ENCODE peak calls at places on chromosomes 11 and 22, in five cellular contexts. M is small intestine; L is stomach; U is GM03348; Q is naive thymus-derived CD8-positive, alpha-beta T cell. R is an unnamed sample.

GRCh38 chr11:88175004-88175706 is at the start of gene RAB38:
- DNase-seq in M (peak), Q (peak), U (peak), L (peak), R (no peak)

GRCh38 chr11:65558002-65558784 is at the start of gene LTBP3:
- DNase-seq in Q (peak), L (peak), U (peak), M (peak), R (no peak)

GRCh38 chr11:45993438-45994064 is 71.1 kb downstream of the LARGE2 start:
- DNase-seq in L (no peak), M (no peak), Q (no peak), U (peak), R (no peak)

GRCh38 chr11:134139873-134140331 is 71.0 kb downstream of the JAM3 start:
- DNase-seq in U (peak), M (peak), Q (peak), L (peak), R (peak)

GRCh38 chr11:118609380-118610219 is 2.2 kb downstream of the PHLDB1 start:
- DNase-seq in Q (peak), M (no peak), L (peak), U (no peak), R (peak)

GRCh38 chr11:58864335-58864734 is 19.8 kb upstream of the GLYATL2 start:
- DNase-seq in Q (no peak), U (no peak), L (no peak), M (no peak), R (no peak)

GRCh38 chr22:27057717-27058116 is 400.3 kb downstream of the MIAT start:
- DNase-seq in U (no peak), L (no peak), Q (no peak), M (no peak), R (no peak)

GRCh38 chr11:45102810-45103621 is 43.4 kb upstream of the PRDM11 start:
- DNase-seq in M (peak), L (peak), U (peak), Q (peak), R (peak)

GRCh38 chr22:19150482-19151328 is 613 bp upstream of the GSC2 start:
- DNase-seq in L (no peak), Q (no peak), M (no peak), U (no peak), R (no peak)

GRCh38 chr11:44936951-44937543 is 13.6 kb downstream of the TP53I11 start:
- DNase-seq in L (no peak), M (no peak), Q (no peak), U (no peak), R (no peak)

GRCh38 chr11:119388103-119388502 is 6.6 kb upstream of the USP2 start:
- DNase-seq in U (peak), L (no peak), M (no peak), Q (no peak), R (no peak)

GRCh38 chr11:22920939-22921565 is 60.8 kb upstream of the CCDC179 start:
- DNase-seq in M (peak), Q (peak), L (no peak), U (peak), R (no peak)

GRCh38 chr11:46183819-46184218 is 62.6 kb upstream of the PHF21A start:
- DNase-seq in M (peak), Q (no peak), U (no peak), L (no peak), R (no peak)

GRCh38 chr11:80900265-80900664 is 1459.4 kb upstream of the TENM4 start:
- DNase-seq in M (peak), L (no peak), U (no peak), Q (no peak), R (no peak)

GRCh38 chr22:37241351-37242142 is 2.5 kb downstream of the RAC2 start:
- DNase-seq in L (peak), M (peak), U (no peak), Q (no peak), R (no peak)

GRCh38 chr11:44530413-44531115 is 34.9 kb upstream of the CD82 start:
- DNase-seq in L (no peak), Q (no peak), U (no peak), M (no peak), R (no peak)

GRCh38 chr22:24875862-24876506 is 70.0 kb downstream of the SGSM1 start:
- DNase-seq in U (no peak), Q (peak), L (no peak), M (no peak), R (no peak)

GRCh38 chr11:37952035-37952434 is 1354.0 kb upstream of the RAG2 start:
- DNase-seq in U (no peak), M (no peak), Q (no peak), L (no peak), R (no peak)